ENCODE peak calls at places on chromosomes 3 and 15, in five cellular contexts. I, H, U, W and J are unnamed samples.

GRCh38 chr3:45043715-45044299 is 17.7 kb downstream of the CLEC3B start:
- DNase-seq in I (no peak), H (peak; percentile 31), U (no peak), W (no peak), J (no peak)

GRCh38 chr3:64242435-64242834 is 17.2 kb upstream of the PRICKLE2 start:
- DNase-seq in I (no peak), H (no peak), U (no peak), W (peak; percentile 74), J (no peak)

GRCh38 chr15:47437492-47437891 is 279.8 kb upstream of the SEMA6D start:
- DNase-seq in I (no peak), H (no peak), U (no peak), W (no peak), J (no peak)

GRCh38 chr3:4824948-4825325 is 154.3 kb upstream of the BHLHE40 start:
- DNase-seq in I (no peak), H (peak; percentile 85), U (no peak), W (no peak), J (no peak)

GRCh38 chr3:173737167-173737808 is 339.7 kb downstream of the NLGN1 start:
- DNase-seq in I (no peak), H (no peak), U (no peak), W (no peak), J (no peak)

GRCh38 chr15:52200831-52201365 is 9.7 kb upstream of the GNB5 start:
- DNase-seq in I (peak; percentile 98), H (no peak), U (no peak), W (no peak), J (no peak)

GRCh38 chr15:85708402-85708932 is 86.3 kb downstream of the KLHL25 start:
- DNase-seq in I (no peak), H (no peak), U (no peak), W (no peak), J (no peak)

GRCh38 chr15:65132841-65133549 is 613 bp downstream of the PDCD7 start:
- DNase-seq in I (peak; percentile 54), H (peak; percentile 55), U (peak; percentile 80), W (peak; percentile 79), J (peak; percentile 67)

GRCh38 chr15:60787737-60788513 is 309.0 kb upstream of the ICE2 start:
- DNase-seq in I (no peak), H (peak; percentile 8), U (no peak), W (no peak), J (no peak)

GRCh38 chr15:66997212-66997611 is 68.2 kb upstream of the SMAD3 start:
- DNase-seq in I (no peak), H (no peak), U (no peak), W (no peak), J (no peak)

GRCh38 chr3:12158387-12159226 is at the start of gene TIMP4:
- DNase-seq in I (no peak), H (peak; percentile 80), U (no peak), W (peak; percentile 86), J (peak; percentile 78)

GRCh38 chr3:32814371-32814770 is 3.4 kb upstream of the TRIM71 start:
- DNase-seq in I (no peak), H (no peak), U (no peak), W (peak; percentile 1), J (no peak)

GRCh38 chr3:115518100-115518852 is 105.0 kb upstream of the GAP43 start:
- DNase-seq in I (peak; percentile 13), H (peak; percentile 14), U (peak; percentile 83), W (peak; percentile 77), J (peak; percentile 85)

GRCh38 chr15:89358435-89358754 is 23.8 kb upstream of the POLG start:
- DNase-seq in I (no peak), H (no peak), U (no peak), W (no peak), J (no peak)

GRCh38 chr3:82354181-82354696 is 592.8 kb upstream of the GBE1 start:
- DNase-seq in I (no peak), H (no peak), U (no peak), W (no peak), J (peak; percentile 26)

GRCh38 chr3:70554170-70554569 is 241.7 kb upstream of the MDFIC2 start:
- DNase-seq in I (no peak), H (no peak), U (no peak), W (no peak), J (no peak)

GRCh38 chr3:39114456-39114855 is 7.0 kb downstream of the TTC21A start:
- DNase-seq in I (no peak), H (no peak), U (no peak), W (no peak), J (no peak)

GRCh38 chr15:55685292-55685691 is 57.7 kb downstream of the PRTG start:
- DNase-seq in I (peak; percentile 15), H (no peak), U (no peak), W (no peak), J (no peak)

GRCh38 chr3:127732303-127732702 is 59.6 kb downstream of the ABTB1 start:
- DNase-seq in I (no peak), H (no peak), U (no peak), W (no peak), J (no peak)

GRCh38 chr3:21645121-21645897 is 105.7 kb downstream of the ZNF385D start:
- DNase-seq in I (no peak), H (no peak), U (peak; percentile 5), W (peak; percentile 86), J (peak; percentile 74)

GRCh38 chr3:1908651-1909445 is 189.8 kb upstream of the CNTN4 start:
- DNase-seq in I (no peak), H (no peak), U (no peak), W (no peak), J (no peak)
- H3K9me3 ChIP-seq in I (no peaks in the 10 kb centered on the region), H (peaks cover 8% of the 10 kb centered on the region), U (no peaks in the 10 kb centered on the region), W (no peaks in the 10 kb centered on the region), J (peaks cover 2% of the 10 kb centered on the region)

GRCh38 chr3:60986552-60986951 is 264.7 kb downstream of the FHIT start:
- DNase-seq in I (no peak), H (no peak), U (no peak), W (no peak), J (no peak)

GRCh38 chr3:60979861-60980739 is 271.2 kb downstream of the FHIT start:
- DNase-seq in I (no peak), H (no peak), U (no peak), W (no peak), J (no peak)

GRCh38 chr3:60983906-60984305 is 267.3 kb downstream of the FHIT start:
- DNase-seq in I (no peak), H (no peak), U (no peak), W (no peak), J (no peak)
- H3K9me3 ChIP-seq in I (peaks cover 3% of the 10 kb centered on the region), H (no peaks in the 10 kb centered on the region), U (no peaks in the 10 kb centered on the region), W (peaks cover 2% of the 10 kb centered on the region), J (peaks cover 12% of the 10 kb centered on the region)

DNA sequence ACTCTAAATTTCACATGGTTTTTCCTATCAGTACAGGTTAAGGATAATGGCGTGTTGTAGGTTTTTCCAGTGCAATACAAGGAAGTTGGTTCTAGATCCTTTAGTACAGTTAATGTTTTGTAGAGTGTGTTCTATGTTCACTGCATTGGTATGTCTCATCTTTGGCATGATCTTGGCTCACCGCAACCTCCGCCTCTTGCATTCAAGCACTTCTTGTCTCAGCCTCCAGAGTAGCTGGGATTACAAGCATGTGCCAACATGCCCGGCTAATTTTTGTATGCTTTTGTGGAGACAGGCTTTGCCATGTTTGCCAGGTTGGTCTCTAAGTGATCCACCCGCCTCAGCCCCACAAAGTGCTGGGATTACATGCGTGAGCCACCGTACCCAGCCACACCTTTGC is 30.4 kb downstream of the SNRPN start:
- DNase-seq in I (no peak), H (no peak), U (no peak), W (no peak), J (no peak)
- H3K9me3 ChIP-seq in I (no peaks in the 10 kb centered on the region), H (peaks cover 26% of the 10 kb centered on the region), U (no peaks in the 10 kb centered on the region), W (peaks cover 2% of the 10 kb centered on the region), J (no peaks in the 10 kb centered on the region)

DNA sequence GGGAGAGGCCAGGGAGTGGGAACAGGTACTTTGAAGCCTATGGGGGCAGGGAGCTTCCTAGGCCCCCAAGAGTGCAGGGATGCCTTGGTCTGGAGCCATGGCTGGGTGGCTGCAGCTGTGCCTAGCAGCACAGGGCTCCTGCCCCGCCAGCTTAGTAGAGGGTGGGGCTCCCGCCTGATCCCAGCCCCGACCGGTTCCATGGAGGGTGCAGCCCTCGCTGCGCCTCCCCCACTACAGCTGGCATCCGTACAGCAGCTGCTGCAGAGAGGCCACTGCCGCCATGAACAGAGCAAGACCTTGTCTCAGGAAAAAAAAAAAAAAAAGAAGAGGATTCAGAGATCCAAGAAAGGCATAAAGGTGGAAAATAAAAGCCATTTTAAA is 277.2 kb downstream of the UBE2E2 start:
- DNase-seq in I (no peak), H (no peak), U (no peak), W (no peak), J (no peak)
- H3K9me3 ChIP-seq in I (no peaks in the 10 kb centered on the region), H (no peaks in the 10 kb centered on the region), U (no peaks in the 10 kb centered on the region), W (no peaks in the 10 kb centered on the region), J (peaks cover 12% of the 10 kb centered on the region)

DNA sequence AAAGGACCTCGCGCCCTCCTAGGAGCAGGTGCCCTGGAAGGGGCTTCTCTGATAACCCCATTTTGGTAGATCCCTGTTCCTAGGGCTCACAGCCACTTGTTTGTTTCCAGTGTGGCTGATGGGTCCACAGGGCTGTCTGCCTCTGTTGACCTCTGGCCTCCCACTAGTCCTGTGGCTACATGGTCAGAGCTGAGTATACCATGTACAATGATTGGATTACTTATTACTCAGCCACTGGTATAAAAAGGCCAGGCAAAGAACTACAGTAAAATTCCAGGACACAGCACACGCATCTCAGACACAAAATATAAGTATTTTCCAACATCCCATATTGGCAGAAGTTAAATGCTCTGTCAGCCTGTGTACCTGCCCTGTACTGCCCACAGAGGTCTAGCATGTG is 277.3 kb downstream of the GABRG3 start:
- DNase-seq in I (no peak), H (no peak), U (no peak), W (no peak), J (no peak)
- H3K9me3 ChIP-seq in I (no peaks in the 10 kb centered on the region), H (no peaks in the 10 kb centered on the region), U (no peaks in the 10 kb centered on the region), W (no peaks in the 10 kb centered on the region), J (no peaks in the 10 kb centered on the region)

GRCh38 chr3:189748046-189748445 is 116.9 kb downstream of the TP63 start:
- DNase-seq in I (no peak), H (no peak), U (no peak), W (no peak), J (no peak)
- H3K9me3 ChIP-seq in I (no peaks in the 10 kb centered on the region), H (peaks cover 24% of the 10 kb centered on the region), U (no peaks in the 10 kb centered on the region), W (peaks cover 3% of the 10 kb centered on the region), J (no peaks in the 10 kb centered on the region)

GRCh38 chr3:189569473-189569872 is 61.7 kb upstream of the TP63 start:
- DNase-seq in I (no peak), H (no peak), U (no peak), W (no peak), J (no peak)

GRCh38 chr3:189576486-189576885 is 54.7 kb upstream of the TP63 start:
- DNase-seq in I (no peak), H (no peak), U (no peak), W (no peak), J (no peak)

GRCh38 chr3:189572249-189572648 is 58.9 kb upstream of the TP63 start:
- DNase-seq in I (no peak), H (peak; percentile 82), U (no peak), W (no peak), J (no peak)

GRCh38 chr3:189570916-189571315 is 60.3 kb upstream of the TP63 start:
- DNase-seq in I (no peak), H (no peak), U (no peak), W (no peak), J (no peak)

DNA sequence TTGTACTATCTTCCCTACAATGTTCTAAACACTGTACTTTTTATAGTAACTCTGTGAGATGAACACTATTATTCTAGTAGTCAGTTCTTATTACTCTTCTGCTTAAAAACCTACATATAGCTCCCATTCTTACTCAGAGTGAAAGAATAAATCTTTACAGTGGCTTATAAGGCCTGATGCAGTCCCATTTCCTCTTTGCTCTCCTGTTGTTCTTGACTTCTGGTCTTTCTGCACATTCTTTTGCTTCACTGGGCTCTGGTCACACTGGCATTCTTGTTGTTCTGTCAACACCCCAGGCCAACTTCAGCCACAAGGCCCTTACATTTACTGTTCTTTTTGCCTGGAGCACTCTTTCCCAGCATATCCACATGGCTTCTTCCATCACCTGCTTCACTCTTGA is 58.2 kb upstream of the TP63 start:
- DNase-seq in I (no peak), H (peak; percentile 4), U (no peak), W (no peak), J (no peak)
- H3K9me3 ChIP-seq in I (no peaks in the 10 kb centered on the region), H (peaks cover 12% of the 10 kb centered on the region), U (no peaks in the 10 kb centered on the region), W (no peaks in the 10 kb centered on the region), J (no peaks in the 10 kb centered on the region)